ENCODE peak calls at places on chromosomes 7 and 10, in seven cellular contexts. J, G, A, S, O, T and N are unnamed samples.
A peak's percentile ranks its signal among the peaks of the same experiment; 100 is the strongest.

GRCh38 chr10:87976101-87976743 is 112.8 kb downstream of the PTEN start:
- DNase-seq in J (no peak), G (peak; percentile 42), A (no peak), S (no peak), O (peak; percentile 44), T (no peak), N (no peak)

GRCh38 chr10:103557455-103557854 is 64.0 kb downstream of the NEURL1 start:
- DNase-seq in J (no peak), G (no peak), A (no peak), S (no peak), O (no peak), T (no peak), N (no peak)

GRCh38 chr10:119588071-119588470 is 8.7 kb downstream of the TIAL1 start:
- DNase-seq in J (no peak), G (no peak), A (no peak), S (no peak), O (no peak), T (no peak), N (no peak)

GRCh38 chr10:30863516-30864210 is 168.0 kb downstream of the ZNF438 start:
- DNase-seq in J (no peak), G (peak; percentile 34), A (no peak), S (no peak), O (no peak), T (peak; percentile 12), N (no peak)

GRCh38 chr10:46091080-46091833 is 45.2 kb upstream of the MSMB start:
- DNase-seq in J (no peak), G (no peak), A (no peak), S (no peak), O (no peak), T (no peak), N (no peak)

GRCh38 chr10:24871501-24871900 is 80.9 kb downstream of the PRTFDC1 start:
- DNase-seq in J (no peak), G (no peak), A (no peak), S (no peak), O (no peak), T (no peak), N (no peak)

GRCh38 chr7:22574756-22575517 is 74.9 kb upstream of the STEAP1B start:
- DNase-seq in J (no peak), G (no peak), A (no peak), S (no peak), O (no peak), T (peak; percentile 57), N (no peak)

GRCh38 chr7:78172138-78172887 is 373.7 kb downstream of the PHTF2 start:
- DNase-seq in J (no peak), G (no peak), A (no peak), S (no peak), O (no peak), T (no peak), N (peak; percentile 33)

GRCh38 chr10:86264481-86265231 is 101.9 kb downstream of the GRID1 start:
- DNase-seq in J (no peak), G (no peak), A (peak; percentile 46), S (no peak), O (no peak), T (no peak), N (no peak)

GRCh38 chr7:157479326-157479725 is 142.5 kb downstream of the DNAJB6 start:
- DNase-seq in J (no peak), G (no peak), A (peak; percentile 15), S (no peak), O (no peak), T (no peak), N (no peak)

GRCh38 chr10:82544377-82544776 is 669.4 kb downstream of the NRG3 start:
- DNase-seq in J (no peak), G (no peak), A (no peak), S (no peak), O (no peak), T (no peak), N (peak; percentile 80)

GRCh38 chr10:102678842-102679289 is 34.6 kb downstream of the TRIM8 start:
- DNase-seq in J (peak; percentile 60), G (peak; percentile 52), A (peak; percentile 93), S (no peak), O (peak; percentile 78), T (peak; percentile 59), N (peak; percentile 82)

GRCh38 chr10:17290226-17290625 is 62.2 kb downstream of the VIM start:
- DNase-seq in J (no peak), G (peak; percentile 8), A (no peak), S (no peak), O (no peak), T (no peak), N (peak; percentile 55)

GRCh38 chr7:70545214-70545613 is 586.7 kb upstream of the GALNT17 start:
- DNase-seq in J (no peak), G (no peak), A (no peak), S (no peak), O (no peak), T (no peak), N (no peak)

GRCh38 chr7:36784991-36785940 is 61.0 kb upstream of the AOAH start:
- DNase-seq in J (no peak), G (no peak), A (no peak), S (no peak), O (no peak), T (no peak), N (no peak)

GRCh38 chr7:39589323-39590111 is 23.3 kb downstream of the YAE1 start:
- DNase-seq in J (peak; percentile 17), G (peak; percentile 84), A (peak; percentile 70), S (peak; percentile 60), O (peak; percentile 91), T (peak; percentile 86), N (peak; percentile 98)

GRCh38 chr7:135793841-135794240 is 45.2 kb upstream of the FAM180A start:
- DNase-seq in J (no peak), G (no peak), A (no peak), S (no peak), O (no peak), T (no peak), N (no peak)

GRCh38 chr7:31122649-31123058 is 70.5 kb downstream of the ADCYAP1R1 start:
- DNase-seq in J (peak; percentile 71), G (peak; percentile 90), A (peak; percentile 83), S (peak; percentile 75), O (peak; percentile 85), T (peak; percentile 63), N (peak; percentile 91)

GRCh38 chr7:104795616-104796398 is 218.2 kb upstream of the KMT2E start:
- DNase-seq in J (no peak), G (no peak), A (no peak), S (no peak), O (no peak), T (no peak), N (no peak)

GRCh38 chr7:48099781-48100180 is 10.7 kb downstream of the UPP1 start:
- DNase-seq in J (no peak), G (no peak), A (no peak), S (no peak), O (no peak), T (peak; percentile 78), N (no peak)

GRCh38 chr7:134619627-134620331 is 26.9 kb upstream of the BPGM start:
- DNase-seq in J (no peak), G (peak; percentile 96), A (no peak), S (no peak), O (peak; percentile 72), T (no peak), N (no peak)

GRCh38 chr7:44400033-44400511 is 74.7 kb upstream of the CAMK2B start:
- DNase-seq in J (no peak), G (no peak), A (peak; percentile 17), S (no peak), O (no peak), T (no peak), N (no peak)

GRCh38 chr10:117168135-117168674 is 29.1 kb upstream of the KCNK18 start:
- DNase-seq in J (peak; percentile 71), G (peak; percentile 10), A (peak; percentile 84), S (no peak), O (peak; percentile 35), T (no peak), N (peak; percentile 74)

GRCh38 chr7:99579956-99580777 is 17.9 kb upstream of the TMEM225B start:
- DNase-seq in J (peak; percentile 63), G (peak; percentile 23), A (peak; percentile 83), S (no peak), O (peak; percentile 45), T (no peak), N (peak; percentile 77)

GRCh38 chr7:99576251-99576650 is 17.8 kb downstream of the ZNF655 start:
- DNase-seq in J (no peak), G (no peak), A (no peak), S (no peak), O (no peak), T (peak; percentile 40), N (peak; percentile 19)

DNA sequence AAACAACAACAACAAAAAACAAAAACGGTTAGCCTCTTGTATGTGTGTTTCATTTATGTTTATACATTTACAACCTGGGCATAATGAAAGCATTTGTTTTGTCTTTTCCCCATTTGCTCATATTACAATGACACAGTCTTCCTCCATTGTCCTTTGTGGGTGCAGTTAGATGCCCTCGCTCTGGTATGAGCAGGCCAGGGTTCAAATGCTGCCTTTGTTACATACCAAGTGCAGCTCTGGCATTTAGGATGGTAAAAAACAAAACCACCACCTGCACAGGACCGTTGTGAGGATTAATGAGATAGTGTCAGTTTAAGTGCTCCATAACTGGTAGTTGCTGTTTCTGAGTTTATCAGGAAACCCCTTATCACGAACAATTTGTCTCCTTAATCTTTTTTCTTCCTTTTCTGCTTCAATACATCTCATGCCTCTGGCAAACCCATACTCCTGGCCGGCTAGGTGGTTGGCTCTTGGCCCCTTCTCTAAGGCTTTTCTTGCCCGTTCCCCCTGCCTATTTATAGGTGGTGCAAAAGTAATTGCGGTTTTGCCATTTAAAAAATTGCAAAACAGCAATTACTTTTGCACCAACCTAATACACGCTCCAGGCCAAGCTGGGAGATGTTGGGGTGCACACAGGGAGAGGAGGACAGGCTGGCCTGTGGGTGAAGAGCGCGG is 18.6 kb upstream of the TMEM225B start:
- DNase-seq in J (no peak), G (no peak), A (no peak), S (no peak), O (no peak), T (no peak), N (no peak)
- H3K9ac ChIP-seq in J (peak overlapping the region; percentile 94), G (peak overlapping the region; percentile 69), A (peak overlapping the region; percentile 55), S (peak overlapping the region; percentile 40), O (peak overlapping the region; percentile 86), T (no peak overlapping the region), N (peak overlapping the region; percentile 66)

DNA sequence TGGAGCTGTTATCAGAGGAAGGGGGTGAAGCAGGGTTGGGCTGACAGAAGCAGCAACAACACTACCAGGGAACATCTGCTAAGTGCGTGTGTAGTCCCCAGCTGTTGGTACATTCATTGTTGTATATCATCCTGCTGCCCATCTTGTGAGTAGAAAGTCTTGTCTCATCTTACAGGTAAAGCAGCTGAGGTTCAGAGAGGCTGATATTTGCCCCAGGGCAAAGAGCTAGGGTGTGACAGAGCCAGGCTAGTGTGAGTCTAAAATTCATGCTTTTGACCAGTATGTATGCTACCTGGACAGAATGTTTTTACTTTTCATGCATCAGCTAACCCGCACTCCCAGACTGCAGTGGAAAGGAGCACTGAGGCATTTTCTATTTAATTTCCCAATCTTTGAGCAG is 221.6 kb downstream of the STK31 start:
- DNase-seq in J (no peak), G (no peak), A (no peak), S (no peak), O (no peak), T (peak; percentile 28), N (no peak)
- H3K4ac ChIP-seq in J (no peak overlapping the region), G (no peak overlapping the region), A (no peak overlapping the region), S (no peak overlapping the region), O (no peak overlapping the region), T (no peak overlapping the region), N (no peak overlapping the region)

GRCh38 chr7:55066479-55066878 is 47.7 kb downstream of the EGFR start:
- DNase-seq in J (no peak), G (no peak), A (no peak), S (no peak), O (peak; percentile 43), T (no peak), N (peak; percentile 82)
- H2BK5ac ChIP-seq in J (no peak overlapping the region), G (peak overlapping the region; percentile 99), A (no peak overlapping the region), S (no peak overlapping the region), O (peak overlapping the region; percentile 93), T (no peak overlapping the region), N (no peak overlapping the region)

GRCh38 chr7:126657599-126658358 is 595.0 kb downstream of the GRM8 start:
- DNase-seq in J (no peak), G (no peak), A (no peak), S (no peak), O (no peak), T (no peak), N (no peak)
- H3K9ac ChIP-seq in J (no peak overlapping the region), G (no peak overlapping the region), A (no peak overlapping the region), S (no peak overlapping the region), O (no peak overlapping the region), T (no peak overlapping the region), N (no peak overlapping the region)